ENCODE peak calls at places on chromosome X, in seven cellular contexts. One of them, this sample, is unnamed.

GRCh38 chrX:108018659-108019381 is 26.0 kb upstream of the VSIG1 start:
- DNase-seq in fibroblast of mammary gland: no peak
- DNase-seq in WERI-Rb-1: no peak
- DNase-seq in lower leg skin: no peak
- DNase-seq in left ventricle myocardium inferior: no peak
- DNase-seq in kidney: no peak
- DNase-seq in mesendoderm: no peak
- DNase-seq in this sample: no peak

GRCh38 chrX:73768120-73768519 is 205.1 kb downstream of the CHIC1 start:
- DNase-seq in fibroblast of mammary gland: no peak
- DNase-seq in WERI-Rb-1: no peak
- DNase-seq in lower leg skin: no peak
- DNase-seq in left ventricle myocardium inferior: no peak
- DNase-seq in kidney: no peak
- DNase-seq in mesendoderm: no peak
- DNase-seq in this sample: no peak

GRCh38 chrX:149541521-149542047 is 772 bp downstream of the EOLA1 start:
- DNase-seq in fibroblast of mammary gland: no peak
- DNase-seq in WERI-Rb-1: no peak
- DNase-seq in lower leg skin: no peak
- DNase-seq in left ventricle myocardium inferior: no peak
- DNase-seq in kidney: peak; percentile 53
- DNase-seq in mesendoderm: peak; percentile 19
- DNase-seq in this sample: no peak

GRCh38 chrX:152905081-152905420 is 7.2 kb downstream of the ZNF185 start:
- DNase-seq in fibroblast of mammary gland: no peak
- DNase-seq in WERI-Rb-1: no peak
- DNase-seq in lower leg skin: no peak
- DNase-seq in left ventricle myocardium inferior: no peak
- DNase-seq in kidney: peak; percentile 54
- DNase-seq in mesendoderm: no peak
- DNase-seq in this sample: no peak

GRCh38 chrX:78652971-78653822 is 5.9 kb downstream of the RTL3 start:
- DNase-seq in fibroblast of mammary gland: peak; percentile 84
- DNase-seq in WERI-Rb-1: no peak
- DNase-seq in lower leg skin: no peak
- DNase-seq in left ventricle myocardium inferior: no peak
- DNase-seq in kidney: no peak
- DNase-seq in mesendoderm: peak; percentile 58
- DNase-seq in this sample: peak; percentile 89

GRCh38 chrX:154526901-154527675 is 11.1 kb upstream of the FAM3A start:
- DNase-seq in fibroblast of mammary gland: peak; percentile 69
- DNase-seq in WERI-Rb-1: peak; percentile 93
- DNase-seq in lower leg skin: peak; percentile 67
- DNase-seq in left ventricle myocardium inferior: peak; percentile 78
- DNase-seq in kidney: peak; percentile 90
- DNase-seq in mesendoderm: peak; percentile 88
- DNase-seq in this sample: peak; percentile 78

GRCh38 chrX:16528620-16529019 is 121.3 kb upstream of the S100G start:
- DNase-seq in fibroblast of mammary gland: no peak
- DNase-seq in WERI-Rb-1: no peak
- DNase-seq in lower leg skin: no peak
- DNase-seq in left ventricle myocardium inferior: no peak
- DNase-seq in kidney: no peak
- DNase-seq in mesendoderm: no peak
- DNase-seq in this sample: no peak

GRCh38 chrX:103414561-103414960 is 38.2 kb downstream of the BEX3 start:
- DNase-seq in fibroblast of mammary gland: no peak
- DNase-seq in WERI-Rb-1: no peak
- DNase-seq in lower leg skin: no peak
- DNase-seq in left ventricle myocardium inferior: no peak
- DNase-seq in kidney: no peak
- DNase-seq in mesendoderm: no peak
- DNase-seq in this sample: no peak

GRCh38 chrX:5746231-5746630 is 482.4 kb downstream of the NLGN4X start:
- DNase-seq in fibroblast of mammary gland: no peak
- DNase-seq in WERI-Rb-1: no peak
- DNase-seq in lower leg skin: no peak
- DNase-seq in left ventricle myocardium inferior: no peak
- DNase-seq in kidney: no peak
- DNase-seq in mesendoderm: no peak
- DNase-seq in this sample: no peak

GRCh38 chrX:17052776-17053175 is 106.3 kb downstream of the REPS2 start:
- DNase-seq in fibroblast of mammary gland: no peak
- DNase-seq in WERI-Rb-1: no peak
- DNase-seq in lower leg skin: no peak
- DNase-seq in left ventricle myocardium inferior: no peak
- DNase-seq in kidney: no peak
- DNase-seq in mesendoderm: no peak
- DNase-seq in this sample: no peak

DNA sequence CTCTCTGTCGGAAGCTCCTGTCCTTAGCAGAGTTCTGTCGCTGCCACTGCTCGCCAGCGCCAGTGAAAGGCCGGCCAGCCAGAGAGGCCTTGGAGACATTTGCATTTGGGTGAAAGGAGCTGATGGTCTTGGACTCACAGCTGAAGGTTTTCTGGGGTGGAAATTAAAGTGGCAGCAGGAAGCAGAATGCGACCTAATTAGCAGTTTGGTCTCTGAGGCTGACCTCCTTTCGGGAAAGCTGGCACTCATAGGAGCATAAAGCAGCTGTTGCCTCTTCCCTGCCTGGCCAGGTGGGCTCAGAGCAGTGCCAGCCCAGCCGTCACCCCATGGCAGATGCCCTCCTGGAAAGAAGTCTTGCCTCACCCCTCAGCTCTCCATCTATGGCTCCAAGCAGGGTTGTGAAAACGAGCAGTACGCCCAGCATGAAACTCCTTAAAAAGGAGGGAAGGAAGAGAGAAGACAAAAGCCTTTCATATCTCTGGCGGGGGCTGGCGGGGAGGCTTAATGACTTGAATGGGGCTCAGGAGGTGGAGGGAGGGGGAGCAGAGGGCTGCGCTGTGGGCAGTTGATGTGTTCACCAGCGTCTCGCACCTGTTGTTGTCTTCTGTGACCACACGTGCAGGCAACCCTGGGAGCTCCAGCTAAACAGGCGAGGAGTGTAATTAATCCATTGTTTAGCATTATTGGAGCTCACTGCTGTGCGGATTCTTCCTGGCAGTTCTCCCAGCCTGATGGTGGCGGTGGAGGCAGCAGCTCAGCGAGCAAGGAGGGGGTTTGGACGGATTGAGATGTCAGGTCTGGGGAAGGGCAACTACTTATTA is 264.0 kb downstream of the MID1IP1 start:
- DNase-seq in fibroblast of mammary gland: no peak
- DNase-seq in WERI-Rb-1: peak; percentile 36
- DNase-seq in lower leg skin: no peak
- DNase-seq in left ventricle myocardium inferior: no peak
- DNase-seq in kidney: no peak
- DNase-seq in mesendoderm: peak; percentile 93
- DNase-seq in this sample: no peak
- H3K4me3 ChIP-seq in fibroblast of mammary gland: no peak overlapping the region
- H3K4me3 ChIP-seq in WERI-Rb-1: no peak overlapping the region
- H3K4me3 ChIP-seq in lower leg skin: no peak overlapping the region
- H3K4me3 ChIP-seq in left ventricle myocardium inferior: no peak overlapping the region
- H3K4me3 ChIP-seq in kidney: no peak overlapping the region
- H3K4me3 ChIP-seq in mesendoderm: no peak overlapping the region
- H3K4me3 ChIP-seq in this sample: no peak overlapping the region

GRCh38 chrX:115940348-115940747 is 230.2 kb upstream of the AGTR2 start:
- DNase-seq in fibroblast of mammary gland: no peak
- DNase-seq in WERI-Rb-1: peak; percentile 63
- DNase-seq in lower leg skin: no peak
- DNase-seq in left ventricle myocardium inferior: no peak
- DNase-seq in kidney: no peak
- DNase-seq in mesendoderm: peak; percentile 45
- DNase-seq in this sample: no peak

GRCh38 chrX:115940888-115941332 is 229.6 kb upstream of the AGTR2 start:
- DNase-seq in fibroblast of mammary gland: peak; percentile 43
- DNase-seq in WERI-Rb-1: peak; percentile 94
- DNase-seq in lower leg skin: no peak
- DNase-seq in left ventricle myocardium inferior: no peak
- DNase-seq in kidney: no peak
- DNase-seq in mesendoderm: peak; percentile 78
- DNase-seq in this sample: peak; percentile 45

GRCh38 chrX:115939636-115940160 is 230.8 kb upstream of the AGTR2 start:
- DNase-seq in fibroblast of mammary gland: no peak
- DNase-seq in WERI-Rb-1: no peak
- DNase-seq in lower leg skin: no peak
- DNase-seq in left ventricle myocardium inferior: no peak
- DNase-seq in kidney: no peak
- DNase-seq in mesendoderm: no peak
- DNase-seq in this sample: no peak

GRCh38 chrX:115939070-115939469 is 231.5 kb upstream of the AGTR2 start:
- DNase-seq in fibroblast of mammary gland: no peak
- DNase-seq in WERI-Rb-1: no peak
- DNase-seq in lower leg skin: no peak
- DNase-seq in left ventricle myocardium inferior: no peak
- DNase-seq in kidney: no peak
- DNase-seq in mesendoderm: no peak
- DNase-seq in this sample: no peak

GRCh38 chrX:115941388-115941787 is 229.2 kb upstream of the AGTR2 start:
- DNase-seq in fibroblast of mammary gland: no peak
- DNase-seq in WERI-Rb-1: no peak
- DNase-seq in lower leg skin: no peak
- DNase-seq in left ventricle myocardium inferior: no peak
- DNase-seq in kidney: no peak
- DNase-seq in mesendoderm: no peak
- DNase-seq in this sample: no peak
- H3K4me3 ChIP-seq in fibroblast of mammary gland: no peak overlapping the region
- H3K4me3 ChIP-seq in WERI-Rb-1: no peak overlapping the region
- H3K4me3 ChIP-seq in lower leg skin: no peak overlapping the region
- H3K4me3 ChIP-seq in left ventricle myocardium inferior: no peak overlapping the region
- H3K4me3 ChIP-seq in kidney: no peak overlapping the region
- H3K4me3 ChIP-seq in mesendoderm: no peak overlapping the region
- H3K4me3 ChIP-seq in this sample: no peak overlapping the region

GRCh38 chrX:46072776-46073175 is 472.4 kb downstream of the ZNF674 start:
- DNase-seq in fibroblast of mammary gland: no peak
- DNase-seq in WERI-Rb-1: no peak
- DNase-seq in lower leg skin: no peak
- DNase-seq in left ventricle myocardium inferior: no peak
- DNase-seq in kidney: no peak
- DNase-seq in mesendoderm: no peak
- DNase-seq in this sample: no peak

DNA sequence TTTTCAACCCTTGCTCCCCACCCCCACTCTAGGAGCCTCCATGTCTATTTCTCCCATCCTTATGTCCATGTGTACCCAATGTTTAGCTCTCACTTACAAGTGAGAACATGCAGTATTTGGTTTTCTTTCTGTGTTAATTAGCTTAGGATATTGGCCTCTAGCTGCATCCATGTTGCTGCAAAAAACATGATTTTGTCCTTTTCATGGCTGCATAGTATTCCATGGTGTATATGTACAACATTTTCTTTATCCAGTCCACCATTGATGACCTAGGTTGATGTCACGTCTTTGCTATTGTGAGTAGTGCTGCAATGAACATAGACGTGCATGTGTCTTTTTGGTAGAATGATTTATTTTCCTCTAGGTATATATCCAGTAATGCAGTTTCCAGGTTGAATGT is 472.8 kb downstream of the ZNF674 start:
- DNase-seq in fibroblast of mammary gland: no peak
- DNase-seq in WERI-Rb-1: no peak
- DNase-seq in lower leg skin: no peak
- DNase-seq in left ventricle myocardium inferior: no peak
- DNase-seq in kidney: no peak
- DNase-seq in mesendoderm: no peak
- DNase-seq in this sample: no peak
- H3K4me3 ChIP-seq in fibroblast of mammary gland: no peak overlapping the region
- H3K4me3 ChIP-seq in WERI-Rb-1: no peak overlapping the region
- H3K4me3 ChIP-seq in lower leg skin: no peak overlapping the region
- H3K4me3 ChIP-seq in left ventricle myocardium inferior: no peak overlapping the region
- H3K4me3 ChIP-seq in kidney: no peak overlapping the region
- H3K4me3 ChIP-seq in mesendoderm: no peak overlapping the region
- H3K4me3 ChIP-seq in this sample: no peak overlapping the region

GRCh38 chrX:53605004-53605403 is 81.5 kb downstream of the HUWE1 start:
- DNase-seq in fibroblast of mammary gland: peak; percentile 10
- DNase-seq in WERI-Rb-1: no peak
- DNase-seq in lower leg skin: no peak
- DNase-seq in left ventricle myocardium inferior: no peak
- DNase-seq in kidney: no peak
- DNase-seq in mesendoderm: no peak
- DNase-seq in this sample: no peak

GRCh38 chrX:53606456-53606855 is 80.1 kb downstream of the HUWE1 start:
- DNase-seq in fibroblast of mammary gland: no peak
- DNase-seq in WERI-Rb-1: no peak
- DNase-seq in lower leg skin: no peak
- DNase-seq in left ventricle myocardium inferior: no peak
- DNase-seq in kidney: no peak
- DNase-seq in mesendoderm: no peak
- DNase-seq in this sample: no peak
- H3K4me3 ChIP-seq in fibroblast of mammary gland: no peak overlapping the region
- H3K4me3 ChIP-seq in WERI-Rb-1: no peak overlapping the region
- H3K4me3 ChIP-seq in lower leg skin: no peak overlapping the region
- H3K4me3 ChIP-seq in left ventricle myocardium inferior: no peak overlapping the region
- H3K4me3 ChIP-seq in kidney: no peak overlapping the region
- H3K4me3 ChIP-seq in mesendoderm: no peak overlapping the region
- H3K4me3 ChIP-seq in this sample: no peak overlapping the region

DNA sequence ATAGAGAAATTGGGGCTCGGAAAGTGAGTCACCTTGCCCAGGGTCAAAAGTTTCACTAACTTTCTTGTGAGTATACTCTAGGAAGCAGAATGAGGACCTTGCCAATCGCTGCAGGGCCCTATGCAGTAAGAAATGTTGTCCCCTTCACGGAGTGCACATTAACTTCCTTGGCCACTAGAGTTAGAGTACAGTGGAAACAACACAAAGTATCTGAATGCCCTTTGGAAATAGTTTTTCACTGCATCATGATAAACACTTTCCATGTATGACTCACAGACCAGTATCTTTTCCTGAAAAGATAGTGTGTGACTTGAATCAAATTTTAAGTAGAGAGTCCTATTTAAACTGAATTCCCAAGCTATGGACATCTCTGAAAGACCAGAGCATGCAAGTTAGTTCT is 45.5 kb upstream of the STK26 start:
- DNase-seq in fibroblast of mammary gland: no peak
- DNase-seq in WERI-Rb-1: no peak
- DNase-seq in lower leg skin: no peak
- DNase-seq in left ventricle myocardium inferior: no peak
- DNase-seq in kidney: no peak
- DNase-seq in mesendoderm: no peak
- DNase-seq in this sample: peak; percentile 2
- H3K4me3 ChIP-seq in fibroblast of mammary gland: no peak overlapping the region
- H3K4me3 ChIP-seq in WERI-Rb-1: no peak overlapping the region
- H3K4me3 ChIP-seq in lower leg skin: no peak overlapping the region
- H3K4me3 ChIP-seq in left ventricle myocardium inferior: no peak overlapping the region
- H3K4me3 ChIP-seq in kidney: no peak overlapping the region
- H3K4me3 ChIP-seq in mesendoderm: no peak overlapping the region
- H3K4me3 ChIP-seq in this sample: no peak overlapping the region